ENCODE peak calls at places on chromosomes 7 and 10, in five cellular contexts. L, D, U, G and F are unnamed samples.

GRCh38 chr7:155789001-155789725 is 23.1 kb downstream of the SHH start:
- DNase-seq in U (no peak), G (no peak), D (no peak), L (no peak), F (no peak)

GRCh38 chr7:46881507-46882127 is 700.3 kb downstream of the TNS3 start:
- DNase-seq in U (no peak), D (no peak), G (no peak), L (peak; percentile 29), F (no peak)

GRCh38 chr10:79055892-79056291 is 12.9 kb upstream of the ZMIZ1 start:
- DNase-seq in L (no peak), G (no peak), D (peak; percentile 20), U (peak; percentile 9), F (no peak)

GRCh38 chr7:7434379-7434778 is 101.3 kb downstream of the COL28A1 start:
- DNase-seq in U (no peak), L (no peak), G (no peak), D (no peak), F (no peak)

GRCh38 chr10:121783782-121784372 is 144.0 kb downstream of the ATE1 start:
- DNase-seq in L (no peak), G (no peak), U (no peak), D (no peak), F (no peak)

GRCh38 chr10:45640049-45640448 is 32.5 kb downstream of the ZFAND4 start:
- DNase-seq in U (no peak), L (no peak), G (no peak), D (no peak), F (no peak)

GRCh38 chr10:132616170-132616994 is 78.8 kb downstream of the INPP5A start:
- DNase-seq in G (no peak), U (no peak), L (no peak), D (no peak), F (no peak)

GRCh38 chr7:119175916-119176627 is 951.6 kb downstream of the ANKRD7 start:
- DNase-seq in L (peak; percentile 34), D (peak; percentile 31), G (peak; percentile 47), U (no peak), F (no peak)

GRCh38 chr10:117362313-117362712 is 12.9 kb downstream of the PDZD8 start:
- DNase-seq in U (no peak), G (no peak), D (no peak), L (peak; percentile 47), F (no peak)

GRCh38 chr10:108439397-108439796 is 1274.9 kb upstream of the SORCS1 start:
- DNase-seq in L (no peak), D (no peak), G (no peak), U (no peak), F (no peak)

GRCh38 chr7:25726682-25727357 is 425.2 kb upstream of the NFE2L3 start:
- DNase-seq in G (no peak), L (no peak), D (no peak), U (no peak), F (no peak)

GRCh38 chr7:50268223-50268622 is 36.3 kb upstream of the IKZF1 start:
- DNase-seq in U (no peak), G (no peak), L (no peak), D (no peak), F (no peak)

GRCh38 chr10:71433983-71434744 is 37.4 kb downstream of the CDH23 start:
- DNase-seq in D (peak; percentile 23), L (no peak), G (no peak), U (no peak), F (no peak)

GRCh38 chr10:122171270-122171669 is 99.8 kb upstream of the BTBD16 start:
- DNase-seq in U (no peak), D (no peak), G (no peak), L (no peak), F (no peak)

GRCh38 chr7:45189151-45189970 is 31.8 kb downstream of the RAMP3 start:
- DNase-seq in U (no peak), L (no peak), G (no peak), D (peak; percentile 20), F (no peak)

GRCh38 chr10:126461289-126461688 is 73.0 kb upstream of the ADAM12 start:
- DNase-seq in L (no peak), D (no peak), U (no peak), G (no peak), F (no peak)

GRCh38 chr10:70430489-70431445 is 10.7 kb downstream of the NODAL start:
- DNase-seq in L (no peak), G (peak; percentile 77), D (peak; percentile 39), U (peak; percentile 84), F (peak; percentile 79)

GRCh38 chr7:121744877-121745276 is 128.1 kb upstream of the PTPRZ1 start:
- DNase-seq in D (no peak), L (no peak), U (no peak), G (no peak), F (no peak)

GRCh38 chr10:44180321-44181154 is 204.4 kb downstream of the CXCL12 start:
- DNase-seq in D (no peak), L (no peak), U (peak; percentile 68), G (peak; percentile 30), F (peak; percentile 83)

GRCh38 chr10:49347827-49348226 is 48.1 kb downstream of the DRGX start:
- DNase-seq in G (no peak), U (no peak), L (no peak), D (no peak), F (no peak)

GRCh38 chr7:140479062-140479738 is at the start of gene MKRN1:
- DNase-seq in U (peak; percentile 80), G (peak; percentile 97), D (peak; percentile 97), L (peak; percentile 85), F (peak; percentile 81)

GRCh38 chr7:140478361-140479061 is 794 bp downstream of the MKRN1 start:
- DNase-seq in U (peak; percentile 38), D (no peak), G (peak; percentile 37), L (peak; percentile 61), F (peak; percentile 27)

GRCh38 chr7:140476698-140477261 is 2.5 kb downstream of the MKRN1 start:
- DNase-seq in L (no peak), U (no peak), G (no peak), D (no peak), F (no peak)

GRCh38 chr7:140479739-140480084 is 407 bp upstream of the MKRN1 start:
- DNase-seq in L (no peak), G (no peak), D (no peak), U (no peak), F (no peak)

DNA sequence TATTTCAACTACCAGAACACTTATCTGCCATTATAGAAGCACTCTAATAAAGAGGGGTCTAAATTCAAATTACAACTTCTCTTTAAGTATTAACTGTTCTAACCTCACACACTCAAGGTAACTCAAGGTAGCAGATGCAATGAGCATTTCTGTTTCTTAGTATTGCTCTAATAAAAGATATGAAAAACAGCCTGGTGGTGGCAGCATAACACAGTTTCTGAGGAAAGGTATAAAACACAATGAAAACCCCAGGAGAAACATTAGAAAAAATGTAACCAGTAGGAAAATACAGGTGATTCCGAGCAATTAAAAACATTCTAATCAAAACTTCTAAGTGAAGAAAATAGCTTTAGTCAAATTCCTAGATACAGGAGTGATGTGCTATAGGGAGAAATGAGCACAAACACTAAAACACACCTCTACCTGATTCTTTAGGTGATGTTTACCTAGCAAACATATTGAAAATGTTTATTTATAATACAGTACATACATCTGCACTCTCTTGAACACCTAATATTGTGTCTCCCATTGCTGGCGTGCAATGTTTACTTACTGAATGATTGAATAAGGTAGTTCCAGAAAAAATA is 3.5 kb downstream of the MKRN1 start:
- DNase-seq in L (peak; percentile 60), D (peak; percentile 50), G (peak; percentile 63), U (peak; percentile 40), F (peak; percentile 63)
- H3K9me3 ChIP-seq in L (no peaks in the 10 kb centered on the region), D (no peaks in the 10 kb centered on the region), G (no peaks in the 10 kb centered on the region), U (no peaks in the 10 kb centered on the region), F (no peaks in the 10 kb centered on the region)

GRCh38 chr7:134460000-134460399 is 1.1 kb upstream of the AKR1B1 start:
- DNase-seq in L (no peak), U (no peak), D (no peak), G (no peak), F (no peak)

GRCh38 chr7:134458806-134459698 is at the start of gene AKR1B1:
- DNase-seq in G (peak; percentile 90), L (peak; percentile 89), U (peak; percentile 89), D (peak; percentile 88), F (peak; percentile 77)

GRCh38 chr7:134458341-134458805 is 527 bp downstream of the AKR1B1 start:
- DNase-seq in G (peak; percentile 51), L (peak; percentile 60), U (peak; percentile 40), D (peak; percentile 47), F (peak; percentile 29)

GRCh38 chr7:134454277-134454676 is 4.6 kb downstream of the AKR1B1 start:
- DNase-seq in D (no peak), G (peak; percentile 9), L (no peak), U (no peak), F (no peak)

DNA sequence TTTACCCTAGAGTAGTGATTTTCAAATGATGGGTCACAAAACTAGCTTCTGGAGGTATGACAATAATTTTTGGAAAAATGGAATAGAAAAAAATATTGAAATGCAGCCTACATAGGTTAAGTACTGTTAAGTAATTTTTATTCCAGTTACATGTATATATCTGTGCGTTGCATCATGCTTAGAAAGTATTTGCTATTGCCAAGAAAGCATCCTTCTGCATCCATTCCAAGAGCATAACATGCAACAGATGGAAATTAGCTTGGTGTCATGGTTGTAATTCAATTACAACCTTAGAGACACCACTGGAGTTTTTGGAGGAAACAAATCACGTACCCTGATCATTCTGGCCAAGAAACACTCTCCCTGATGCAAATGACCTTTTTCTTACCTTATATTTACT is 1.7 kb downstream of the AKR1B1 start:
- DNase-seq in D (no peak), U (no peak), G (no peak), L (no peak), F (no peak)
- H3K4me1 ChIP-seq in D (peaks cover 48% of the 10 kb centered on the region), U (no peaks in the 10 kb centered on the region), G (peaks cover 12% of the 10 kb centered on the region), L (peaks cover 22% of the 10 kb centered on the region), F (no peaks in the 10 kb centered on the region)

DNA sequence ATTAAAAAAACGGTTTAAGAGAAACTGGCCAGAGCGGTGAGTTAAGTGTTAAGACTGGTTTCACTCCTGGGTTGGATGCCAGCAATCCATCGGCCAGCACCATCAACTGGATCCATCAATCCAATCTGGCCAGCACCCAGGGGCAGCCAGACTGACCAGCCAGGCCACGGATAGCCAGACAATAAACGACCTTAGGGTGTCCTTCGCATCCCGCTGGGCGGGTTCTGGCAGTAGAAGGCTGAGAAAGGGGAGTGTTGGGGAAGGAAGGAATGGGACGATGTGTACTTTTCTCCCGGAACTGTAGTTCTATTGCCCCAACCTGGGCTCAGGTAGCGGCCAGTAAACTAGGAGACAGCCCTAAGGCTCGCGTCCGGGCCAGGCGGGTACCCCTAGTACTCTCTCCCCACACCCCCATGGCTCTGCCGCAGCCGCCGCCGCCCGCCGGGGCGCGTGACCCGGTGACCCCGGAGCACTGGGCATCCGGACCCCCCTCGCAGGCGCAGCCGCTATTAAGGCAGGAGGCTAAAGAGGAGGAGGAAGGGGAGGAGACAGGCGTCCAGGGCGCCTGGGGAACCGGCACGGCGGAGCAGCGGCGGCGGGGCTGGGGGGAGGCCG is at the start of gene CASD1:
- DNase-seq in L (peak; percentile 31), D (peak; percentile 55), G (peak; percentile 62), U (peak; percentile 40), F (peak; percentile 17)
- TF ChIP-seq POLR2A in L (no peak), D (no peak), G (no peak), U (no peak), F (no peak)

GRCh38 chr10:10780746-10781145 is 236.9 kb upstream of the CELF2 start:
- DNase-seq in L (no peak), G (no peak), U (no peak), D (no peak), F (no peak)
- H3K9me3 ChIP-seq in L (no peaks in the 10 kb centered on the region), G (no peaks in the 10 kb centered on the region), U (no peaks in the 10 kb centered on the region), D (no peaks in the 10 kb centered on the region), F (peaks cover 8% of the 10 kb centered on the region)